ENCODE peak calls at places on chromosomes 6 and 20, in nine cellular contexts. W, D, Y, E, F, V, S, I and L are unnamed samples.

GRCh38 chr6:104505838-104506237 is 353.9 kb downstream of the HACE1 start:
- DNase-seq in W (no peak), D (no peak), Y (no peak), E (no peak), F (no peak), V (no peak), S (no peak), I (no peak), L (no peak)

GRCh38 chr6:86016567-86016966 is 373.9 kb upstream of the SYNCRIP start:
- DNase-seq in W (no peak), D (no peak), Y (no peak), E (no peak), F (no peak), V (no peak), S (no peak), I (no peak), L (no peak)

GRCh38 chr20:43190332-43190953 is 737 bp upstream of the PTPRT start:
- DNase-seq in W (no peak), D (no peak), Y (no peak), E (no peak), F (no peak), V (no peak), S (no peak), I (no peak), L (no peak)

GRCh38 chr6:85856235-85856634 is 213.5 kb upstream of the SYNCRIP start:
- DNase-seq in W (no peak), D (no peak), Y (no peak), E (no peak), F (no peak), V (no peak), S (no peak), I (no peak), L (no peak)

GRCh38 chr20:31712112-31712553 is 10.5 kb downstream of the BCL2L1 start:
- DNase-seq in W (peak; percentile 62), D (no peak), Y (peak; percentile 74), E (no peak), F (peak; percentile 71), V (peak; percentile 72), S (peak; percentile 82), I (peak; percentile 69), L (no peak)

GRCh38 chr6:13229205-13230085 is 98.9 kb downstream of the TBC1D7 start:
- DNase-seq in W (peak; percentile 49), D (no peak), Y (no peak), E (no peak), F (no peak), V (peak; percentile 21), S (no peak), I (no peak), L (no peak)

GRCh38 chr6:137148291-137149076 is 25.0 kb downstream of the IL22RA2 start:
- DNase-seq in W (peak; percentile 45), D (peak; percentile 17), Y (no peak), E (peak; percentile 63), F (no peak), V (no peak), S (peak; percentile 61), I (no peak), L (no peak)

GRCh38 chr6:77092971-77093370 is 370.3 kb downstream of the HTR1B start:
- DNase-seq in W (no peak), D (peak; percentile 85), Y (no peak), E (no peak), F (no peak), V (no peak), S (no peak), I (no peak), L (no peak)

GRCh38 chr20:22985212-22985611 is 49.9 kb upstream of the SSTR4 start:
- DNase-seq in W (no peak), D (no peak), Y (no peak), E (no peak), F (no peak), V (no peak), S (no peak), I (no peak), L (no peak)

GRCh38 chr6:91083226-91083625 is 496.4 kb upstream of the MAP3K7 start:
- DNase-seq in W (no peak), D (no peak), Y (no peak), E (no peak), F (no peak), V (no peak), S (no peak), I (no peak), L (no peak)

GRCh38 chr20:35720165-35721123 is 21.2 kb downstream of the ROMO1 start:
- DNase-seq in W (no peak), D (no peak), Y (no peak), E (no peak), F (no peak), V (no peak), S (no peak), I (no peak), L (no peak)

GRCh38 chr20:35721621-35722020 is 20.4 kb downstream of the RBM39 start:
- DNase-seq in W (no peak), D (no peak), Y (no peak), E (no peak), F (no peak), V (no peak), S (no peak), I (no peak), L (no peak)

GRCh38 chr20:35726759-35727711 is 15.0 kb downstream of the RBM39 start:
- DNase-seq in W (no peak), D (no peak), Y (no peak), E (no peak), F (no peak), V (no peak), S (no peak), I (no peak), L (no peak)

GRCh38 chr20:35721219-35721618 is 20.8 kb downstream of the RBM39 start:
- DNase-seq in W (no peak), D (no peak), Y (no peak), E (no peak), F (no peak), V (no peak), S (no peak), I (no peak), L (no peak)

GRCh38 chr20:35724321-35725230 is 17.5 kb downstream of the RBM39 start:
- DNase-seq in W (no peak), D (no peak), Y (no peak), E (no peak), F (no peak), V (no peak), S (no peak), I (no peak), L (no peak)
- TF ChIP-seq POLR2A in W (no peak), D (no peak), Y (no peak), E (no peak), F (no peak), V (no peak), S (no peak), I (no peak), L (no peak)

GRCh38 chr6:44627091-44627878 is 239.8 kb downstream of the CDC5L start:
- DNase-seq in W (no peak), D (no peak), Y (peak; percentile 41), E (no peak), F (no peak), V (no peak), S (peak; percentile 53), I (no peak), L (peak; percentile 6)

GRCh38 chr6:44626608-44627007 is 239.1 kb downstream of the CDC5L start:
- DNase-seq in W (no peak), D (no peak), Y (no peak), E (no peak), F (no peak), V (no peak), S (no peak), I (no peak), L (no peak)

GRCh38 chr6:44624226-44624625 is 236.7 kb downstream of the CDC5L start:
- DNase-seq in W (no peak), D (no peak), Y (no peak), E (no peak), F (no peak), V (no peak), S (no peak), I (no peak), L (no peak)

GRCh38 chr6:44627879-44628271 is 240.4 kb downstream of the CDC5L start:
- DNase-seq in W (no peak), D (no peak), Y (no peak), E (no peak), F (no peak), V (no peak), S (no peak), I (no peak), L (no peak)

DNA sequence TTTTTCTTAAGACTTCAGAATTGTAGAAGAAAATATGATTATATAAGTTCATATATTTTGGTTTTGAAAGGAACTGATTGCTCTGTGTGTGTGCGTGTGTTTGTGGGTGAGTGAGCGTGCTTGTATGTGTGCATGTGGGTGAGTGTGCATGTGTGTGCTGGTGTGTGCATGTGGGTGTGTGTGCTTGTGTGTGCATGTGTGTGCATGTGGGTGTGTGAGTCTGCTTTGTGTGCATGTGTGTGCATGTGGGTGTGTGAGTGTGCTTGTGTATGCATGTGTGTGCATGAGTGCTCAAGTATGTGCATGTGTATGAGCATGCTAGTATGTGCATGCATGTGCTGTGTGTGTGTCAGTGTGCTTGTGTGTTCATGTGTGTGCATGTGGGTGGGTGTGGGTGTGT is 238.5 kb downstream of the CDC5L start:
- DNase-seq in W (no peak), D (no peak), Y (no peak), E (no peak), F (no peak), V (no peak), S (no peak), I (no peak), L (no peak)
- H3K27ac ChIP-seq in W (no peak overlapping the region), D (no peak overlapping the region), Y (no peak overlapping the region), E (no peak overlapping the region), F (no peak overlapping the region), V (no peak overlapping the region), S (no peak overlapping the region), I (no peak overlapping the region), L (no peak overlapping the region)

GRCh38 chr20:50415516-50416268 is 94.5 kb upstream of the PTPN1 start:
- DNase-seq in W (peak; percentile 86), D (peak; percentile 87), Y (peak; percentile 100), E (peak; percentile 99), F (peak; percentile 100), V (peak; percentile 100), S (peak; percentile 100), I (peak; percentile 100), L (peak; percentile 99)
- TF ChIP-seq POLR2A in W (peak; percentile 40), D (peak; percentile 38), Y (peak; percentile 81), E (peak; percentile 95), F (peak; percentile 82), V (peak; percentile 90), S (peak; percentile 92), I (no peak), L (peak; percentile 80)

GRCh38 chr6:156989159-156989806 is 212.1 kb downstream of the ARID1B start:
- DNase-seq in W (no peak), D (no peak), Y (no peak), E (no peak), F (no peak), V (no peak), S (no peak), I (no peak), L (no peak)
- H3K27ac ChIP-seq in W (no peak overlapping the region), D (no peak overlapping the region), Y (no peak overlapping the region), E (no peak overlapping the region), F (no peak overlapping the region), V (no peak overlapping the region), S (no peak overlapping the region), I (no peak overlapping the region), L (no peak overlapping the region)

GRCh38 chr6:154510144-154510905 is at the start of gene CNKSR3:
- DNase-seq in W (peak; percentile 95), D (peak; percentile 95), Y (peak; percentile 89), E (peak; percentile 94), F (peak; percentile 92), V (peak; percentile 94), S (peak; percentile 90), I (peak; percentile 93), L (peak; percentile 73)
- TF ChIP-seq POLR2A in W (peak; percentile 89), D (peak; percentile 58), Y (peak; percentile 85), E (peak; percentile 90), F (peak; percentile 88), V (peak; percentile 94), S (peak; percentile 72), I (no peak), L (peak; percentile 83)

GRCh38 chr6:139764498-139764986 is 390.1 kb upstream of the CITED2 start:
- DNase-seq in W (peak; percentile 66), D (peak; percentile 99), Y (peak; percentile 41), E (no peak), F (no peak), V (no peak), S (peak; percentile 66), I (no peak), L (peak; percentile 55)
- H3K27ac ChIP-seq in W (no peak overlapping the region), D (peak overlapping the region; percentile 29), Y (peak overlapping the region; percentile 43), E (no peak overlapping the region), F (peak overlapping the region; percentile 38), V (peak overlapping the region; percentile 50), S (no peak overlapping the region), I (peak overlapping the region; percentile 82), L (peak overlapping the region; percentile 51)